ENCODE peak calls at places on chromosomes 11 and 22, in four cellular contexts. Y, P, T and L are unnamed samples.

GRCh38 chr11:35963911-35964310 is 20.0 kb downstream of the LDLRAD3 start:
- DNase-seq in Y (no peak), P (no peak), T (no peak), L (no peak)

GRCh38 chr22:50729391-50730012 is 8.5 kb upstream of the ACR start:
- DNase-seq in Y (peak), P (no peak), T (no peak), L (peak)

GRCh38 chr22:17007257-17007656 is 765 bp downstream of the GAB4 start:
- DNase-seq in Y (no peak), P (no peak), T (no peak), L (no peak)

GRCh38 chr11:59289356-59289755 is 69.3 kb upstream of the OR5AN1 start:
- DNase-seq in Y (no peak), P (no peak), T (no peak), L (no peak)

GRCh38 chr11:83241291-83241946 is 44.7 kb downstream of the CCDC90B start:
- DNase-seq in Y (peak), P (peak), T (peak), L (peak)

GRCh38 chr11:119635776-119636175 is 93.2 kb downstream of the NECTIN1 start:
- DNase-seq in Y (no peak), P (no peak), T (no peak), L (peak)

GRCh38 chr11:129458756-129459535 is 83.3 kb downstream of the BARX2 start:
- DNase-seq in Y (peak), P (no peak), T (no peak), L (no peak)

GRCh38 chr11:77449060-77449521 is 24.8 kb downstream of the PAK1 start:
- DNase-seq in Y (no peak), P (no peak), T (no peak), L (no peak)

GRCh38 chr11:34364102-34364501 is 6.3 kb upstream of the ABTB2 start:
- DNase-seq in Y (no peak), P (no peak), T (no peak), L (no peak)

GRCh38 chr11:70133771-70134170 is 55.7 kb downstream of the ANO1 start:
- DNase-seq in Y (no peak), P (no peak), T (no peak), L (no peak)

GRCh38 chr11:72643547-72643946 is 30.7 kb downstream of the PDE2A start:
- DNase-seq in Y (peak), P (peak), T (peak), L (no peak)

GRCh38 chr11:61587541-61587941 is 6.7 kb upstream of the SYT7 start:
- DNase-seq in Y (peak), P (peak), T (no peak), L (no peak)

GRCh38 chr11:90208857-90209256 is 14.0 kb downstream of the CHORDC1 start:
- DNase-seq in Y (no peak), P (no peak), T (no peak), L (no peak)

GRCh38 chr11:73995247-73995646 is 12.6 kb upstream of the UCP2 start:
- DNase-seq in Y (no peak), P (no peak), T (no peak), L (no peak)

GRCh38 chr11:18452927-18453326 is 2.7 kb upstream of the LDHAL6A start:
- DNase-seq in Y (no peak), P (no peak), T (no peak), L (no peak)

GRCh38 chr11:1345752-1346513 is 36.5 kb upstream of the TOLLIP start:
- DNase-seq in Y (no peak), P (no peak), T (no peak), L (no peak)

GRCh38 chr22:31442768-31443489 is 43.5 kb downstream of the DRG1 start:
- DNase-seq in Y (no peak), P (no peak), T (no peak), L (no peak)
- H3K27ac ChIP-seq in Y (no peak), P (no peak), T (no peak), L (no peak)

GRCh38 chr11:114181752-114182151 is 114.4 kb upstream of the NNMT start:
- DNase-seq in Y (no peak), P (no peak), T (no peak), L (no peak)
- H3K27ac ChIP-seq in Y (peak), P (no peak), T (no peak), L (no peak)

GRCh38 chr11:6404341-6405038 is 14.2 kb downstream of the SMPD1 start:
- DNase-seq in Y (no peak), P (no peak), T (no peak), L (no peak)
- H3K27ac ChIP-seq in Y (peak), P (no peak), T (no peak), L (no peak)

DNA sequence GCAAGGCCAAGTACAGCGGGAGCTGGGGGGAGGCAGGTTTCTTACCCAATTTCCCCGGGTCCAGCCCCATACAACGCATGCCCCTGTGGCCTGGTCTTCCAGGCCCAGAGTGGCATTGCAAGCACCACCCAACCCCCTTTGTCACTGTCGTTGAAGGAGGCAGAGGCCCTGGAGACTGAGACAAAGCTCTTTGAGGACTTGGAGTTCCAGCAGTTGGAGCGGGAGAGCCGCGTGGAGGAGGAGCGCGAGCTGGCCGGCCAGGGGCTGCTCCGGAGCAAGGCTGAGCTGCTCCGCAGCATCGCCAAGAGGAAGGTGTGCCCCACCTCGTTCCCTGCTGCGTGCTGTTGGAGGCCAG is 27.8 kb downstream of the PHLDB1 start:
- DNase-seq in Y (peak), P (no peak), T (no peak), L (no peak)
- H3K27ac ChIP-seq in Y (peak), P (peak), T (no peak), L (no peak)

GRCh38 chr11:68040957-68041591 is 2.2 kb downstream of the TCIRG1 start:
- DNase-seq in Y (peak), P (no peak), T (no peak), L (no peak)

GRCh38 chr11:68040121-68040956 is 1.5 kb downstream of the TCIRG1 start:
- DNase-seq in Y (peak), P (peak), T (peak), L (peak)

GRCh38 chr11:68038226-68038717 is 553 bp upstream of the TCIRG1 start:
- DNase-seq in Y (peak), P (no peak), T (no peak), L (peak)

GRCh38 chr11:68038718-68039525 is at the start of gene TCIRG1:
- DNase-seq in Y (peak), P (peak), T (peak), L (peak)

GRCh38 chr11:68039526-68040086 is 781 bp downstream of the TCIRG1 start:
- DNase-seq in Y (peak), P (no peak), T (no peak), L (no peak)
- H3K27ac ChIP-seq in Y (peak), P (peak), T (peak), L (no peak)